ENCODE peak calls at places on chromosomes 12 and 14, in six cellular contexts. D is IMR-90, W is lower leg skin, I is brain microvascular endothelial cell, T is fibroblast of pulmonary artery, N is mucosa of descending colon. S is an unnamed sample.

GRCh38 chr12:3342051-3342450 is 149.0 kb upstream of the PRMT8 start:
- DNase-seq in N (peak), I (peak), T (peak), D (peak), W (no peak), S (peak)

GRCh38 chr12:52370906-52371608 is 3.8 kb upstream of the KRT85 start:
- DNase-seq in D (peak), T (peak), W (peak), I (peak), N (no peak), S (no peak)

GRCh38 chr14:96037891-96038557 is 1.1 kb upstream of the C14orf132 start:
- DNase-seq in I (no peak), D (no peak), N (no peak), W (peak), T (peak), S (no peak)

GRCh38 chr12:68236421-68237059 is 10.9 kb upstream of the IL26 start:
- DNase-seq in T (no peak), N (peak), W (no peak), I (no peak), D (no peak), S (no peak)

GRCh38 chr14:25607095-25607657 is 557.2 kb upstream of the STXBP6 start:
- DNase-seq in D (no peak), N (no peak), T (no peak), I (no peak), W (no peak), S (no peak)

GRCh38 chr12:88571543-88571942 is 8.7 kb downstream of the KITLG start:
- DNase-seq in I (no peak), W (no peak), N (no peak), T (no peak), D (no peak), S (no peak)

GRCh38 chr12:22978962-22979361 is 354.0 kb downstream of the ETNK1 start:
- DNase-seq in N (no peak), T (peak), W (no peak), D (peak), I (peak), S (peak)

GRCh38 chr14:30017370-30017993 is 89.8 kb upstream of the PRKD1 start:
- DNase-seq in T (no peak), N (no peak), I (no peak), W (no peak), D (no peak), S (no peak)

GRCh38 chr14:61281186-61281676 is at the start of gene TMEM30B:
- DNase-seq in D (no peak), T (no peak), W (peak), N (peak), I (no peak), S (no peak)

GRCh38 chr14:78633747-78634146 is 463.6 kb downstream of the NRXN3 start:
- DNase-seq in T (no peak), N (no peak), D (no peak), W (no peak), I (no peak), S (no peak)

GRCh38 chr12:27914956-27915355 is 57.6 kb downstream of the PTHLH start:
- DNase-seq in I (no peak), N (no peak), W (no peak), D (no peak), T (no peak), S (no peak)

GRCh38 chr12:99529966-99530365 is 117.6 kb upstream of the GARIN6 start:
- DNase-seq in T (no peak), N (no peak), D (peak), W (no peak), I (peak), S (peak)

GRCh38 chr14:43789458-43789857 is 717.6 kb downstream of the FSCB start:
- DNase-seq in N (no peak), W (no peak), T (no peak), D (no peak), I (no peak), S (no peak)

GRCh38 chr12:64082866-64083268 is 139.2 kb downstream of the KICS2 start:
- DNase-seq in I (no peak), N (peak), T (no peak), W (no peak), D (no peak), S (no peak)

GRCh38 chr12:28014196-28014595 is 41.7 kb upstream of the PTHLH start:
- DNase-seq in T (no peak), D (no peak), N (no peak), W (no peak), I (no peak), S (no peak)

GRCh38 chr14:68637106-68638021 is 155.5 kb downstream of the ZFP36L1 start:
- DNase-seq in N (no peak), I (peak), D (peak), W (peak), T (peak), S (peak)

GRCh38 chr12:11705010-11705409 is 55.5 kb downstream of the ETV6 start:
- DNase-seq in W (no peak), N (no peak), I (peak), T (peak), D (peak), S (peak)

GRCh38 chr12:9248435-9248834 is 40.2 kb upstream of the PZP start:
- DNase-seq in T (no peak), W (no peak), I (no peak), N (no peak), D (no peak), S (no peak)

GRCh38 chr12:63764481-63764880 is 15.2 kb upstream of the RXYLT1 start:
- DNase-seq in I (no peak), W (no peak), T (no peak), D (no peak), N (no peak), S (no peak)

GRCh38 chr14:104352493-104353220 is 214.3 kb downstream of the KIF26A start:
- DNase-seq in W (no peak), T (no peak), I (no peak), N (no peak), D (no peak), S (no peak)

GRCh38 chr12:116761499-116761898 is 23.4 kb downstream of the RNFT2 start:
- DNase-seq in D (no peak), W (no peak), N (no peak), T (no peak), I (no peak), S (no peak)

GRCh38 chr12:113424915-113425823 is 3.0 kb downstream of the SDSL start:
- DNase-seq in T (peak), N (peak), D (peak), I (peak), W (peak), S (peak)

GRCh38 chr12:750356-751191 is 1.8 kb upstream of the WNK1 start:
- DNase-seq in I (no peak), W (no peak), T (no peak), N (no peak), D (no peak), S (no peak)

GRCh38 chr14:65035049-65035448 is 48.4 kb downstream of the FNTB start:
- DNase-seq in D (no peak), W (no peak), N (no peak), T (peak), I (no peak), S (no peak)

GRCh38 chr14:103356151-103356766 is 22.2 kb downstream of the EIF5 start:
- DNase-seq in W (no peak), I (no peak), D (no peak), N (no peak), T (no peak), S (no peak)

GRCh38 chr14:39488600-39488999 is 56.4 kb upstream of the FBXO33 start:
- DNase-seq in D (peak), N (no peak), T (peak), W (no peak), I (peak), S (peak)

GRCh38 chr12:50620050-50620974 is 115.5 kb downstream of the DIP2B start:
- DNase-seq in T (peak), I (peak), N (no peak), D (peak), W (no peak), S (peak)

GRCh38 chr14:21071225-21072041 is 1.3 kb downstream of the ARHGEF40 start:
- DNase-seq in T (peak), I (peak), N (peak), D (peak), W (peak), S (peak)

GRCh38 chr14:67420102-67420739 is 8.3 kb upstream of the PLEK2 start:
- DNase-seq in T (no peak), I (no peak), N (peak), W (no peak), D (no peak), S (no peak)

GRCh38 chr14:104706733-104707628 is 17.0 kb upstream of the ADSS1 start:
- DNase-seq in I (no peak), T (no peak), N (no peak), W (no peak), D (no peak), S (no peak)

GRCh38 chr14:55136241-55136640 is 7.2 kb downstream of the LGALS3 start:
- DNase-seq in W (no peak), T (peak), D (peak), N (no peak), I (peak), S (peak)

GRCh38 chr12:119115296-119115905 is 63.3 kb upstream of the HSPB8 start:
- DNase-seq in T (peak), D (peak), N (no peak), W (peak), I (peak), S (peak)

GRCh38 chr12:82517027-82517426 is 158.7 kb downstream of the METTL25 start:
- DNase-seq in T (peak), W (no peak), I (peak), N (no peak), D (peak), S (no peak)

GRCh38 chr14:55580401-55581010 is 499 bp downstream of the KTN1 start:
- DNase-seq in D (no peak), T (no peak), N (peak), I (no peak), W (peak), S (no peak)

GRCh38 chr14:76430017-76430416 is 54.1 kb downstream of the ESRRB start:
- DNase-seq in W (no peak), D (no peak), I (no peak), N (no peak), T (no peak), S (no peak)

GRCh38 chr12:107012736-107013425 is 25.9 kb upstream of the MTERF2 start:
- DNase-seq in T (no peak), N (no peak), D (no peak), I (no peak), W (no peak), S (no peak)

GRCh38 chr12:56941299-56942017 is 7.2 kb upstream of the SDR9C7 start:
- DNase-seq in W (peak), D (peak), T (peak), N (no peak), I (peak), S (peak)

GRCh38 chr12:3732901-3733300 is 20.0 kb downstream of the CRACR2A start:
- DNase-seq in D (no peak), N (peak), I (no peak), W (no peak), T (no peak), S (no peak)

GRCh38 chr12:121523741-121524140 is 57.1 kb downstream of the KDM2B start:
- DNase-seq in N (no peak), D (no peak), T (no peak), W (no peak), I (no peak), S (no peak)

DNA sequence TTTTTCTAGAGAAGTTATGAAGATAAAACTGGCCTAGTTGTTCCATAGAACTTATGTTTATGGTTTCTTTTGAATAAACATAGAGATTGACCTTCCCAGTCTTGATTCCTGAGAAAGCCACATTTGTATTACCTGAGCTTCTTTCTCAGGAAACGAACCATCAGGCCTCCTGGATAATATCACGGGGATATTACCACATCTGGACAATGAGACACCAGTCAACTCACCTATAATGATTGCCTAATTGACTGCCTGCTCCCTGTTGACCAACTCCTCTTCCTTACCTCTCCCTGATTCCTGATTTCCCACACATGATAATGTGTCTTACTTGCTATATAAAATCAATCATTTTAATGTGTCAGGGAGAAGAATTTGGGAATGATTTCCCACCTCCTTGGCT is 822.7 kb downstream of the LRFN5 start:
- DNase-seq in D (no peak), T (no peak), N (no peak), W (no peak), I (no peak), S (no peak)
- H3K4me3 ChIP-seq in D (no peak), T (no peak), N (no peak), W (no peak), I (no peak), S (no peak)

GRCh38 chr14:50605776-50606175 is 45.8 kb downstream of the ATL1 start:
- DNase-seq in T (peak), N (no peak), D (peak), I (peak), W (no peak), S (peak)
- H3K4me3 ChIP-seq in T (no peak), N (no peak), D (no peak), I (no peak), W (no peak), S (no peak)

GRCh38 chr12:132610051-132610759 is at the start of gene LRCOL1:
- DNase-seq in N (peak), I (peak), D (peak), W (no peak), T (peak), S (peak)
- H3K4me3 ChIP-seq in N (no peak), I (peak), D (peak), W (no peak), T (peak), S (peak)

GRCh38 chr14:100396266-100396795 is 73.2 kb downstream of the SLC25A47 start:
- DNase-seq in D (no peak), W (no peak), N (no peak), T (no peak), I (no peak), S (no peak)

GRCh38 chr14:100400115-100400514 is 77.0 kb downstream of the SLC25A47 start:
- DNase-seq in T (no peak), W (no peak), I (no peak), N (peak), D (no peak), S (no peak)

GRCh38 chr14:100398044-100398443 is 74.9 kb downstream of the SLC25A47 start:
- DNase-seq in T (no peak), W (no peak), D (no peak), I (no peak), N (no peak), S (no peak)

GRCh38 chr14:100401031-100401692 is 78.0 kb downstream of the SLC25A47 start:
- DNase-seq in D (no peak), T (no peak), I (no peak), W (no peak), N (no peak), S (no peak)

GRCh38 chr14:100399052-100399849 is 76.1 kb downstream of the SLC25A47 start:
- DNase-seq in I (no peak), T (no peak), N (no peak), D (no peak), W (no peak), S (peak)
- H3K4me3 ChIP-seq in I (no peak), T (no peak), N (no peak), D (no peak), W (no peak), S (no peak)

GRCh38 chr14:91062600-91062999 is 2.2 kb upstream of the RPS6KA5 start:
- DNase-seq in I (no peak), W (no peak), T (no peak), N (no peak), D (no peak), S (no peak)
- H3K4me3 ChIP-seq in I (no peak), W (no peak), T (no peak), N (no peak), D (no peak), S (no peak)

GRCh38 chr12:47891356-47891755 is 13.4 kb downstream of the VDR start:
- DNase-seq in N (no peak), D (no peak), W (no peak), I (no peak), T (no peak), S (no peak)

GRCh38 chr12:47886471-47887240 is 18.1 kb downstream of the VDR start:
- DNase-seq in D (peak), W (no peak), I (no peak), N (no peak), T (no peak), S (peak)

GRCh38 chr12:47888127-47888819 is 16.5 kb downstream of the VDR start:
- DNase-seq in W (no peak), I (no peak), N (no peak), T (no peak), D (no peak), S (no peak)

GRCh38 chr12:47887529-47887928 is 17.3 kb downstream of the VDR start:
- DNase-seq in T (no peak), N (no peak), I (no peak), D (no peak), W (no peak), S (no peak)

DNA sequence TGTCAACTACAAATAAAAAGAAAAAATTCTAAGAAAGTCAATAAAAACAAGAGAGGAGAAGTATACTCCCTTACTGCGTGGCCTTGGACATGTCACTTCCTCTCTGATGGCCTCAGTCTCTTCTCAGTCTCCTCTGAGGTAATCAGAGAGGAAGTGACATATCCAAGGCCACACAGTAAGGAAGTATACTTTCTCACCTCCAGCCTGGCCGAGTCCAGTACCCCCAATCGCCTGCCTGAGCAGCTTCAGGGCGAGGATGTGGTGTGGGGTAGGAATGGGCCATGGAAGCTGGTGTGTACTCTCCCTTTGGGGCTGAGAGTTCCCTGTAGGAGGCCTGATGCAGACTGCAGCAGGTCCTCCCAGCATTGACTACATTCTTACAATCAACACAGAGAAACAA is 15.8 kb downstream of the VDR start:
- DNase-seq in W (no peak), N (no peak), D (no peak), I (no peak), T (no peak), S (no peak)
- H3K4me3 ChIP-seq in W (no peak), N (no peak), D (no peak), I (no peak), T (no peak), S (no peak)

GRCh38 chr12:111444706-111445310 is 39.1 kb downstream of the SH2B3 start:
- DNase-seq in W (peak), I (no peak), D (no peak), T (peak), N (peak), S (no peak)
- H3K4me3 ChIP-seq in W (no peak), I (no peak), D (no peak), T (no peak), N (no peak), S (no peak)

DNA sequence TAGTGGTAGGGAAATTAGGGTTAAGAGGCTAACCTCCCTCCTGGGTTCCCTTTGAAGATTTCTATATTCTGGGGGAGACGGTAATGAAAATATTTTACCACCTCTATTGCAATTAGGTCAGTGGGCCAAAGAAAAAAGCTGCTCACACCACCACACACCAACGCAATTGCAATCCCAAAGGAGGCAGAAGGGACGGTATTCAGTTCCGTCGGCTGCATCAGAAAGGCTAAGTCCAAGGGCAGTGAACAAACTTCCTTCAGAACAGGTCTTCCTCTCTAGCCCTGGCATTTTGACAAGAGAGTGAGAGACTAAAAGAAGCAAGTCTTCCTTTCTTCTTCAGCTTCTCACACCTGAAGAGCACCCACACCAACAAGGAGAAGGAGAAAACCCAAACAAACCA is 51.2 kb downstream of the OTX2 start:
- DNase-seq in W (no peak), D (no peak), I (no peak), T (no peak), N (no peak), S (no peak)
- H3K4me3 ChIP-seq in W (no peak), D (no peak), I (no peak), T (no peak), N (no peak), S (no peak)

DNA sequence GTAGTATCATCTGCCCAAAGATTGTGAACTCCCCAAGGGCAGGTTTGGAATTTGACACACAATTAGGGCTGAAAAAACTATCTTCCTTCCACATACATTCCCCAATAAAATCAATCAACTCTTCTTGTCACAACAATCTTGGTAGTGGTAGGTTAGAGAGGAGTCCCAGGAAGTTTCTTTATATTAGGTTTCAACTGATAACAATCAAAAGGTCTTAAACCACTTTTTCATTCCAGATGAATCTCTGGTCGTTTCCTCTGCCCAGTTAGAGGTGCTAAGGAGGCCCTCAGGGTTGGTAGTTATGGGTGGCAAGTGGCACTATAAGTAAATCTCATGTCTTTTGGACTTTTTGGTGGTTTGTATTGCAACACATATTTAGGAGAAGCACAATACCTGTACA is 1.7 kb upstream of the SLC38A2 start:
- DNase-seq in T (no peak), N (no peak), D (no peak), W (no peak), I (no peak), S (no peak)
- H3K4me3 ChIP-seq in T (no peak), N (no peak), D (no peak), W (no peak), I (no peak), S (no peak)

GRCh38 chr14:36939265-36939664 is 233.1 kb downstream of the SLC25A21 start:
- DNase-seq in W (no peak), T (no peak), N (no peak), D (no peak), I (no peak), S (no peak)
- H3K4me3 ChIP-seq in W (no peak), T (no peak), N (no peak), D (no peak), I (no peak), S (no peak)